ENCODE peak calls at places on chromosomes 13 and 19, in seven cellular contexts. C is brain pericyte; H is LoVo; N is GM23338; M is stimulated activated CD4-positive, alpha-beta T cell treated with anti-CD3 and anti-CD28 coated beads, Interleukin-2, amount 100 ng/mL, for 48 hours; V is DMS153; X is GM12892. K is an unnamed sample.
A peak's percentile ranks its signal among the peaks of the same experiment; 100 is the strongest.

GRCh38 chr19:12992729-12993128 is 2.5 kb upstream of the NFIX start:
- DNase-seq in M (no peak), V (no peak), H (no peak), X (no peak), N (no peak), C (no peak), K (no peak)

GRCh38 chr13:102128216-102128800 is 273.5 kb downstream of the FGF14 start:
- DNase-seq in C (no peak), N (no peak), M (no peak), V (no peak), X (no peak), H (no peak), K (no peak)

GRCh38 chr13:35957174-35957867 is 173.9 kb downstream of the DCLK1 start:
- DNase-seq in N (no peak), V (no peak), C (no peak), M (no peak), X (no peak), H (no peak), K (no peak)

GRCh38 chr19:55484571-55485438 is at the start of gene NAT14:
- DNase-seq in H (peak; percentile 69), N (peak; percentile 95), V (peak; percentile 25), X (peak; percentile 96), C (no peak), M (peak; percentile 62), K (peak; percentile 97)

GRCh38 chr13:41985788-41986508 is 25.0 kb upstream of the VWA8 start:
- DNase-seq in N (no peak), M (no peak), H (peak; percentile 42), V (no peak), C (peak; percentile 47), X (no peak), K (no peak)

GRCh38 chr13:43325636-43326035 is 302.2 kb downstream of the DNAJC15 start:
- DNase-seq in M (no peak), V (no peak), X (no peak), N (no peak), C (no peak), H (no peak), K (no peak)

GRCh38 chr13:30830638-30830965 is 75.5 kb upstream of the MEDAG start:
- DNase-seq in C (no peak), V (no peak), N (no peak), H (peak; percentile 32), X (no peak), M (no peak), K (no peak)

GRCh38 chr13:93339550-93339949 is 112.9 kb downstream of the GPC6 start:
- DNase-seq in V (no peak), C (no peak), M (no peak), H (no peak), X (no peak), N (no peak), K (no peak)

GRCh38 chr13:100694722-100695644 is 20.4 kb upstream of the TMTC4 start:
- DNase-seq in V (no peak), C (no peak), N (peak; percentile 87), X (peak; percentile 21), H (peak; percentile 18), M (no peak), K (peak; percentile 53)

GRCh38 chr13:96460571-96460970 is 370.7 kb downstream of the HS6ST3 start:
- DNase-seq in M (no peak), X (no peak), V (peak; percentile 64), N (no peak), C (no peak), H (no peak), K (no peak)

GRCh38 chr19:41225238-41226052 is 6.4 kb downstream of the AXL start:
- DNase-seq in X (no peak), V (no peak), C (peak; percentile 60), M (peak; percentile 33), H (peak; percentile 69), N (peak; percentile 80), K (peak; percentile 47)

GRCh38 chr19:39126593-39127187 is 1.1 kb downstream of the PAK4 start:
- DNase-seq in M (no peak), V (no peak), N (no peak), X (no peak), H (peak; percentile 84), C (no peak), K (no peak)

GRCh38 chr13:98482476-98483444 is 94.1 kb downstream of the STK24 start:
- DNase-seq in M (no peak), H (no peak), V (no peak), C (peak; percentile 93), N (peak; percentile 46), X (no peak), K (no peak)

GRCh38 chr13:98050041-98050466 is 92.8 kb upstream of the FARP1 start:
- DNase-seq in H (peak; percentile 19), M (no peak), V (peak; percentile 73), X (no peak), N (no peak), C (no peak), K (no peak)

GRCh38 chr13:98959299-98959698 is 18.6 kb downstream of the DOCK9 start:
- DNase-seq in H (no peak), N (no peak), C (no peak), M (no peak), V (no peak), X (no peak), K (no peak)